ENCODE peak calls at places on chromosomes 4 and X, in nine cellular contexts. Z, D, K, E, U, O, Y, A and C are unnamed samples.

GRCh38 chr4:14841801-14842748 is 160.2 kb upstream of the CPEB2 start:
- DNase-seq in K (peak; percentile 46), O (no peak), U (peak; percentile 64), A (peak; percentile 46), D (no peak), Y (no peak), Z (peak; percentile 81), E (no peak), C (no peak)

GRCh38 chr4:99965173-99965572 is 15.1 kb upstream of the H2AZ1 start:
- DNase-seq in A (no peak), K (no peak), U (no peak), O (no peak), D (no peak), Y (no peak), E (no peak), Z (no peak), C (no peak)

GRCh38 chr4:82797591-82798081 is 960 bp downstream of the SCD5 start:
- DNase-seq in Y (no peak), E (peak; percentile 45), A (no peak), O (no peak), D (peak; percentile 45), Z (no peak), U (no peak), K (peak; percentile 17), C (peak; percentile 44)

GRCh38 chrX:107205770-107206696 is at the start of the genes DNAAF6 and NUP62CL:
- DNase-seq in O (peak; percentile 51), D (peak; percentile 43), Z (peak; percentile 54), U (peak; percentile 75), A (peak; percentile 24), K (peak; percentile 84), E (peak; percentile 41), Y (peak; percentile 72), C (peak; percentile 9)

GRCh38 chr4:25065451-25065850 is 34.7 kb upstream of the LGI2 start:
- DNase-seq in D (no peak), U (peak; percentile 52), A (no peak), K (no peak), Y (no peak), Z (no peak), O (no peak), E (no peak), C (no peak)

GRCh38 chr4:147756417-147756816 is 24.5 kb downstream of the ARHGAP10 start:
- DNase-seq in D (no peak), A (no peak), Y (no peak), O (no peak), Z (no peak), E (no peak), K (no peak), U (no peak), C (no peak)

GRCh38 chr4:11691236-11691635 is 262.5 kb upstream of the HS3ST1 start:
- DNase-seq in U (no peak), D (no peak), A (no peak), Y (no peak), O (no peak), Z (no peak), E (no peak), K (no peak), C (no peak)

GRCh38 chrX:139762400-139763183 is 54.6 kb upstream of the MCF2 start:
- DNase-seq in O (no peak), A (peak; percentile 57), U (no peak), K (no peak), Y (no peak), D (no peak), Z (no peak), E (no peak), C (no peak)

GRCh38 chrX:154325541-154325940 is 29.9 kb downstream of the TKTL1 start:
- DNase-seq in D (no peak), O (no peak), E (peak; percentile 59), Y (no peak), U (no peak), K (no peak), Z (peak; percentile 67), A (no peak), C (no peak)

GRCh38 chr4:54744487-54744886 is 86.7 kb downstream of the KIT start:
- DNase-seq in O (no peak), Z (no peak), E (no peak), K (no peak), A (no peak), Y (no peak), D (no peak), U (no peak), C (no peak)

GRCh38 chr4:111031180-111031579 is 408.3 kb upstream of the PITX2 start:
- DNase-seq in D (no peak), O (no peak), E (peak; percentile 69), K (no peak), Y (no peak), A (no peak), Z (no peak), U (no peak), C (no peak)

GRCh38 chr4:37453004-37453360 is 208.4 kb downstream of the NWD2 start:
- DNase-seq in Z (peak; percentile 61), A (no peak), O (peak; percentile 8), D (peak; percentile 86), U (no peak), E (peak; percentile 36), Y (no peak), K (peak; percentile 67), C (peak; percentile 36)

GRCh38 chr4:41384992-41385391 is 128.3 kb downstream of the UCHL1 start:
- DNase-seq in Z (no peak), O (no peak), U (no peak), D (no peak), A (peak; percentile 78), Y (no peak), E (peak; percentile 64), K (peak; percentile 36), C (no peak)

GRCh38 chr4:2469192-2469984 is 482 bp downstream of the RNF4 start:
- DNase-seq in A (peak; percentile 30), E (peak; percentile 54), U (no peak), O (peak; percentile 67), D (peak; percentile 4), Z (peak; percentile 23), K (peak; percentile 39), Y (no peak), C (peak; percentile 71)

GRCh38 chr4:89836031-89836777 is 757 bp downstream of the SNCA start:
- DNase-seq in E (no peak), Y (no peak), Z (no peak), D (no peak), U (no peak), A (no peak), K (peak; percentile 3), O (no peak), C (peak; percentile 4)

GRCh38 chrX:95383778-95384177 is 1300.9 kb upstream of the DIAPH2 start:
- DNase-seq in E (no peak), A (no peak), Y (no peak), D (no peak), K (no peak), Z (no peak), U (no peak), O (no peak), C (no peak)